ENCODE peak calls at places on chromosomes 4 and X, in ten cellular contexts. One of them, this sample, is unnamed.

GRCh38 chrX:45191383-45191782 is 9.3 kb downstream of the DIPK2B start:
- DNase-seq in stimulated activated CD4-positive, alpha-beta T cell treated with anti-CD3 and anti-CD28 coated beads, Interleukin-4, amount 100 ng/mL, for 4 hours: no peak
- DNase-seq in GM20000: no peak
- DNase-seq in heart right ventricle: no peak
- DNase-seq in astrocyte: no peak
- DNase-seq in amygdala: no peak
- DNase-seq in psoas muscle: no peak
- DNase-seq in sciatic nerve: no peak
- DNase-seq in activated T-helper 1 cell treated with Interleukin-2 at 50 U/mL for 16 hours: no peak
- DNase-seq in COR-L47: no peak
- DNase-seq in this sample: no peak

GRCh38 chr4:183392377-183392776 is 52.1 kb upstream of the CDKN2AIP start:
- DNase-seq in sciatic nerve: no peak
- DNase-seq in psoas muscle: no peak
- DNase-seq in activated T-helper 1 cell treated with Interleukin-2 at 50 U/mL for 16 hours: no peak
- DNase-seq in astrocyte: no peak
- DNase-seq in GM20000: no peak
- DNase-seq in heart right ventricle: no peak
- DNase-seq in COR-L47: no peak
- DNase-seq in stimulated activated CD4-positive, alpha-beta T cell treated with anti-CD3 and anti-CD28 coated beads, Interleukin-4, amount 100 ng/mL, for 4 hours: no peak
- DNase-seq in amygdala: no peak
- DNase-seq in this sample: no peak

GRCh38 chrX:118212817-118213183 is 96.2 kb upstream of the KLHL13 start:
- DNase-seq in COR-L47: no peak
- DNase-seq in sciatic nerve: no peak
- DNase-seq in psoas muscle: no peak
- DNase-seq in activated T-helper 1 cell treated with Interleukin-2 at 50 U/mL for 16 hours: no peak
- DNase-seq in heart right ventricle: no peak
- DNase-seq in astrocyte: peak; percentile 9
- DNase-seq in stimulated activated CD4-positive, alpha-beta T cell treated with anti-CD3 and anti-CD28 coated beads, Interleukin-4, amount 100 ng/mL, for 4 hours: no peak
- DNase-seq in GM20000: peak; percentile 27
- DNase-seq in amygdala: no peak
- DNase-seq in this sample: no peak

GRCh38 chr4:22463179-22463578 is 52.7 kb downstream of the ADGRA3 start:
- DNase-seq in COR-L47: no peak
- DNase-seq in stimulated activated CD4-positive, alpha-beta T cell treated with anti-CD3 and anti-CD28 coated beads, Interleukin-4, amount 100 ng/mL, for 4 hours: peak; percentile 31
- DNase-seq in psoas muscle: no peak
- DNase-seq in sciatic nerve: no peak
- DNase-seq in astrocyte: no peak
- DNase-seq in heart right ventricle: no peak
- DNase-seq in activated T-helper 1 cell treated with Interleukin-2 at 50 U/mL for 16 hours: no peak
- DNase-seq in GM20000: no peak
- DNase-seq in amygdala: no peak
- DNase-seq in this sample: no peak

GRCh38 chr4:140790765-140791164 is 34.6 kb upstream of the TBC1D9 start:
- DNase-seq in GM20000: peak; percentile 33
- DNase-seq in stimulated activated CD4-positive, alpha-beta T cell treated with anti-CD3 and anti-CD28 coated beads, Interleukin-4, amount 100 ng/mL, for 4 hours: no peak
- DNase-seq in sciatic nerve: peak; percentile 59
- DNase-seq in psoas muscle: no peak
- DNase-seq in heart right ventricle: peak; percentile 18
- DNase-seq in amygdala: peak; percentile 8
- DNase-seq in activated T-helper 1 cell treated with Interleukin-2 at 50 U/mL for 16 hours: no peak
- DNase-seq in astrocyte: no peak
- DNase-seq in COR-L47: no peak
- DNase-seq in this sample: no peak

GRCh38 chrX:41720125-41720780 is 3.7 kb upstream of the GPR82 start:
- DNase-seq in stimulated activated CD4-positive, alpha-beta T cell treated with anti-CD3 and anti-CD28 coated beads, Interleukin-4, amount 100 ng/mL, for 4 hours: no peak
- DNase-seq in COR-L47: no peak
- DNase-seq in sciatic nerve: no peak
- DNase-seq in GM20000: peak; percentile 20
- DNase-seq in activated T-helper 1 cell treated with Interleukin-2 at 50 U/mL for 16 hours: no peak
- DNase-seq in psoas muscle: no peak
- DNase-seq in astrocyte: peak; percentile 31
- DNase-seq in amygdala: no peak
- DNase-seq in heart right ventricle: no peak
- DNase-seq in this sample: no peak

GRCh38 chr4:41432889-41433288 is 105.1 kb upstream of the LIMCH1 start:
- DNase-seq in GM20000: no peak
- DNase-seq in amygdala: no peak
- DNase-seq in sciatic nerve: no peak
- DNase-seq in heart right ventricle: no peak
- DNase-seq in COR-L47: no peak
- DNase-seq in stimulated activated CD4-positive, alpha-beta T cell treated with anti-CD3 and anti-CD28 coated beads, Interleukin-4, amount 100 ng/mL, for 4 hours: no peak
- DNase-seq in astrocyte: peak; percentile 94
- DNase-seq in activated T-helper 1 cell treated with Interleukin-2 at 50 U/mL for 16 hours: no peak
- DNase-seq in psoas muscle: no peak
- DNase-seq in this sample: no peak

GRCh38 chrX:444305-444704 is 57.6 kb upstream of the PPP2R3B start:
- DNase-seq in GM20000: no peak
- DNase-seq in activated T-helper 1 cell treated with Interleukin-2 at 50 U/mL for 16 hours: no peak
- DNase-seq in sciatic nerve: no peak
- DNase-seq in COR-L47: no peak
- DNase-seq in psoas muscle: no peak
- DNase-seq in heart right ventricle: no peak
- DNase-seq in astrocyte: no peak
- DNase-seq in stimulated activated CD4-positive, alpha-beta T cell treated with anti-CD3 and anti-CD28 coated beads, Interleukin-4, amount 100 ng/mL, for 4 hours: no peak
- DNase-seq in amygdala: no peak
- DNase-seq in this sample: no peak

GRCh38 chrX:16462912-16463311 is 187.0 kb upstream of the S100G start:
- DNase-seq in heart right ventricle: no peak
- DNase-seq in stimulated activated CD4-positive, alpha-beta T cell treated with anti-CD3 and anti-CD28 coated beads, Interleukin-4, amount 100 ng/mL, for 4 hours: no peak
- DNase-seq in astrocyte: peak; percentile 74
- DNase-seq in COR-L47: no peak
- DNase-seq in GM20000: no peak
- DNase-seq in sciatic nerve: no peak
- DNase-seq in psoas muscle: no peak
- DNase-seq in activated T-helper 1 cell treated with Interleukin-2 at 50 U/mL for 16 hours: no peak
- DNase-seq in amygdala: peak; percentile 7
- DNase-seq in this sample: no peak

GRCh38 chr4:113971706-113972360 is 7.6 kb downstream of the ARSJ start:
- DNase-seq in amygdala: no peak
- DNase-seq in astrocyte: peak; percentile 38
- DNase-seq in sciatic nerve: no peak
- DNase-seq in heart right ventricle: no peak
- DNase-seq in COR-L47: no peak
- DNase-seq in stimulated activated CD4-positive, alpha-beta T cell treated with anti-CD3 and anti-CD28 coated beads, Interleukin-4, amount 100 ng/mL, for 4 hours: no peak
- DNase-seq in psoas muscle: no peak
- DNase-seq in activated T-helper 1 cell treated with Interleukin-2 at 50 U/mL for 16 hours: no peak
- DNase-seq in GM20000: no peak
- DNase-seq in this sample: no peak

GRCh38 chr4:133775881-133776280 is 425.7 kb downstream of the PABPC4L start:
- DNase-seq in sciatic nerve: no peak
- DNase-seq in activated T-helper 1 cell treated with Interleukin-2 at 50 U/mL for 16 hours: no peak
- DNase-seq in psoas muscle: no peak
- DNase-seq in stimulated activated CD4-positive, alpha-beta T cell treated with anti-CD3 and anti-CD28 coated beads, Interleukin-4, amount 100 ng/mL, for 4 hours: no peak
- DNase-seq in GM20000: no peak
- DNase-seq in astrocyte: peak; percentile 60
- DNase-seq in heart right ventricle: no peak
- DNase-seq in amygdala: no peak
- DNase-seq in COR-L47: no peak
- DNase-seq in this sample: no peak

GRCh38 chrX:46837543-46838481 is 969 bp downstream of the RP2 start:
- DNase-seq in COR-L47: no peak
- DNase-seq in heart right ventricle: no peak
- DNase-seq in GM20000: peak; percentile 29
- DNase-seq in amygdala: no peak
- DNase-seq in stimulated activated CD4-positive, alpha-beta T cell treated with anti-CD3 and anti-CD28 coated beads, Interleukin-4, amount 100 ng/mL, for 4 hours: no peak
- DNase-seq in sciatic nerve: no peak
- DNase-seq in activated T-helper 1 cell treated with Interleukin-2 at 50 U/mL for 16 hours: no peak
- DNase-seq in psoas muscle: no peak
- DNase-seq in astrocyte: peak; percentile 25
- DNase-seq in this sample: no peak

GRCh38 chrX:100625985-100626491 is 10.6 kb downstream of the TSPAN6 start:
- DNase-seq in stimulated activated CD4-positive, alpha-beta T cell treated with anti-CD3 and anti-CD28 coated beads, Interleukin-4, amount 100 ng/mL, for 4 hours: no peak
- DNase-seq in sciatic nerve: no peak
- DNase-seq in GM20000: peak; percentile 40
- DNase-seq in COR-L47: no peak
- DNase-seq in heart right ventricle: no peak
- DNase-seq in psoas muscle: no peak
- DNase-seq in activated T-helper 1 cell treated with Interleukin-2 at 50 U/mL for 16 hours: no peak
- DNase-seq in astrocyte: peak; percentile 39
- DNase-seq in amygdala: no peak
- DNase-seq in this sample: no peak

GRCh38 chrX:26651755-26652154 is 435.8 kb downstream of the MAGEB5 start:
- DNase-seq in stimulated activated CD4-positive, alpha-beta T cell treated with anti-CD3 and anti-CD28 coated beads, Interleukin-4, amount 100 ng/mL, for 4 hours: no peak
- DNase-seq in psoas muscle: no peak
- DNase-seq in amygdala: no peak
- DNase-seq in astrocyte: no peak
- DNase-seq in GM20000: no peak
- DNase-seq in sciatic nerve: no peak
- DNase-seq in heart right ventricle: no peak
- DNase-seq in COR-L47: no peak
- DNase-seq in activated T-helper 1 cell treated with Interleukin-2 at 50 U/mL for 16 hours: no peak
- DNase-seq in this sample: no peak

GRCh38 chrX:151750511-151750910 is 16.0 kb downstream of the CNGA2 start:
- DNase-seq in stimulated activated CD4-positive, alpha-beta T cell treated with anti-CD3 and anti-CD28 coated beads, Interleukin-4, amount 100 ng/mL, for 4 hours: no peak
- DNase-seq in GM20000: no peak
- DNase-seq in amygdala: no peak
- DNase-seq in astrocyte: no peak
- DNase-seq in COR-L47: no peak
- DNase-seq in sciatic nerve: no peak
- DNase-seq in psoas muscle: no peak
- DNase-seq in heart right ventricle: no peak
- DNase-seq in activated T-helper 1 cell treated with Interleukin-2 at 50 U/mL for 16 hours: no peak
- DNase-seq in this sample: peak; percentile 63

GRCh38 chr4:19776021-19776459 is 475.7 kb upstream of the SLIT2 start:
- DNase-seq in GM20000: no peak
- DNase-seq in astrocyte: peak; percentile 98
- DNase-seq in sciatic nerve: no peak
- DNase-seq in stimulated activated CD4-positive, alpha-beta T cell treated with anti-CD3 and anti-CD28 coated beads, Interleukin-4, amount 100 ng/mL, for 4 hours: no peak
- DNase-seq in amygdala: no peak
- DNase-seq in psoas muscle: no peak
- DNase-seq in activated T-helper 1 cell treated with Interleukin-2 at 50 U/mL for 16 hours: no peak
- DNase-seq in heart right ventricle: no peak
- DNase-seq in COR-L47: no peak
- DNase-seq in this sample: no peak

GRCh38 chr4:88779431-88779830 is 81.8 kb upstream of the NAP1L5 start:
- DNase-seq in GM20000: no peak
- DNase-seq in stimulated activated CD4-positive, alpha-beta T cell treated with anti-CD3 and anti-CD28 coated beads, Interleukin-4, amount 100 ng/mL, for 4 hours: no peak
- DNase-seq in psoas muscle: no peak
- DNase-seq in heart right ventricle: no peak
- DNase-seq in astrocyte: peak; percentile 86
- DNase-seq in sciatic nerve: no peak
- DNase-seq in activated T-helper 1 cell treated with Interleukin-2 at 50 U/mL for 16 hours: no peak
- DNase-seq in amygdala: no peak
- DNase-seq in COR-L47: no peak
- DNase-seq in this sample: no peak

GRCh38 chrX:49995021-49995731 is 72.8 kb downstream of the CLCN5 start:
- DNase-seq in heart right ventricle: no peak
- DNase-seq in psoas muscle: no peak
- DNase-seq in amygdala: no peak
- DNase-seq in sciatic nerve: no peak
- DNase-seq in activated T-helper 1 cell treated with Interleukin-2 at 50 U/mL for 16 hours: no peak
- DNase-seq in stimulated activated CD4-positive, alpha-beta T cell treated with anti-CD3 and anti-CD28 coated beads, Interleukin-4, amount 100 ng/mL, for 4 hours: no peak
- DNase-seq in astrocyte: peak; percentile 82
- DNase-seq in GM20000: no peak
- DNase-seq in COR-L47: no peak
- DNase-seq in this sample: no peak

This sample was measured in osteocyte.